ENCODE peak calls at places on chromosomes 1 and 21, in ten cellular contexts. B, H, U, I, V, L, C, G, Y and P are unnamed samples.

GRCh38 chr1:209899948-209900347 is 38.1 kb upstream of the SYT14 start:
- DNase-seq in L (no peak), G (no peak), C (no peak), B (peak), V (peak), I (no peak), Y (peak), U (peak), H (peak), P (peak)

GRCh38 chr1:214941061-214941460 is 141.5 kb upstream of the KCNK2 start:
- DNase-seq in B (no peak), G (no peak), L (no peak), I (no peak), U (no peak), Y (no peak), H (no peak), C (no peak), V (no peak), P (no peak)

GRCh38 chr1:30950053-30950452 is 41.5 kb upstream of the SDC3 start:
- DNase-seq in B (no peak), G (no peak), L (no peak), C (no peak), H (no peak), U (no peak), Y (no peak), V (no peak), I (no peak), P (no peak)

GRCh38 chr1:27906764-27907163 is 28.0 kb upstream of the SMPDL3B start:
- DNase-seq in G (no peak), B (no peak), L (no peak), C (no peak), U (no peak), Y (no peak), V (no peak), I (no peak), H (no peak), P (no peak)

GRCh38 chr1:2232916-2233438 is 4.9 kb downstream of the SKI start:
- DNase-seq in U (no peak), Y (peak), B (no peak), V (peak), G (no peak), C (no peak), H (peak), I (no peak), L (no peak), P (no peak)

GRCh38 chr21:43972850-43973633 is 39.1 kb upstream of the TRAPPC10 start:
- DNase-seq in I (no peak), H (no peak), B (no peak), V (no peak), C (peak), Y (no peak), G (no peak), L (no peak), U (no peak), P (peak)

GRCh38 chr1:45647248-45648021 is 23.6 kb upstream of the CCDC17 start:
- DNase-seq in C (no peak), I (no peak), B (no peak), H (no peak), U (no peak), Y (peak), G (no peak), L (no peak), V (peak), P (no peak)

GRCh38 chr1:234606731-234607090 is 3.3 kb downstream of the IRF2BP2 start:
- DNase-seq in L (no peak), V (no peak), B (no peak), H (no peak), I (no peak), C (no peak), U (no peak), Y (no peak), G (no peak), P (no peak)

GRCh38 chr1:19341201-19342076 is 29.3 kb downstream of the SLC66A1 start:
- DNase-seq in V (peak), L (no peak), Y (peak), C (peak), B (peak), U (peak), H (peak), G (peak), I (peak), P (peak)

GRCh38 chr1:214460304-214460916 is 91.0 kb downstream of the PTPN14 start:
- DNase-seq in G (no peak), L (no peak), I (no peak), C (no peak), V (peak), U (no peak), Y (no peak), B (no peak), H (peak), P (no peak)

GRCh38 chr1:185674201-185674600 is 60.0 kb upstream of the HMCN1 start:
- DNase-seq in I (no peak), B (no peak), G (no peak), U (no peak), C (no peak), L (no peak), V (peak), H (no peak), Y (no peak), P (no peak)

GRCh38 chr1:14571810-14572767 is 26.4 kb upstream of the KAZN start:
- DNase-seq in C (no peak), Y (no peak), U (peak), H (peak), G (no peak), I (no peak), V (no peak), L (no peak), B (no peak), P (peak)

GRCh38 chr21:42561742-42562141 is 48.1 kb downstream of the SLC37A1 start:
- DNase-seq in I (no peak), B (no peak), U (peak), C (peak), V (no peak), L (no peak), H (no peak), Y (no peak), G (peak), P (no peak)

GRCh38 chr1:218496561-218496960 is 151.4 kb downstream of the TGFB2 start:
- DNase-seq in Y (no peak), V (peak), C (no peak), I (no peak), U (no peak), G (no peak), L (no peak), H (no peak), B (peak), P (no peak)

GRCh38 chr1:157551694-157552693 is at the start of gene FCRL5:
- DNase-seq in H (no peak), U (no peak), B (no peak), Y (no peak), I (no peak), L (no peak), C (no peak), V (no peak), G (no peak), P (no peak)

GRCh38 chr1:176801553-176802020 is 338.6 kb downstream of the PAPPA2 start:
- DNase-seq in V (no peak), Y (no peak), I (no peak), G (no peak), U (no peak), B (no peak), C (no peak), H (no peak), L (no peak), P (no peak)

GRCh38 chr1:23370744-23371710 is 1.4 kb upstream of the ZNF436 start:
- DNase-seq in B (no peak), H (peak), Y (no peak), C (no peak), I (no peak), L (no peak), G (no peak), V (peak), U (no peak), P (peak)

GRCh38 chr1:100298512-100298911 is 32.5 kb downstream of the RTCA start:
- DNase-seq in I (no peak), Y (no peak), C (no peak), H (peak), V (peak), L (no peak), G (no peak), B (no peak), U (no peak), P (peak)

GRCh38 chr1:20466231-20466630 is 19.8 kb downstream of the CAMK2N1 start:
- DNase-seq in B (no peak), L (no peak), H (no peak), G (no peak), U (no peak), V (no peak), C (no peak), I (no peak), Y (no peak), P (no peak)

GRCh38 chr1:204411451-204412245 is at the start of gene PPP1R15B:
- DNase-seq in U (peak), V (peak), G (peak), H (peak), L (peak), I (peak), B (peak), Y (peak), C (peak), P (peak)

GRCh38 chr1:6463120-6463412 is 2.9 kb downstream of the TNFRSF25 start:
- DNase-seq in B (no peak), C (no peak), H (no peak), L (no peak), G (no peak), Y (no peak), U (no peak), I (no peak), V (no peak), P (no peak)

GRCh38 chr1:6462412-6463119 is 3.4 kb downstream of the TNFRSF25 start:
- DNase-seq in C (no peak), Y (no peak), V (no peak), G (no peak), L (no peak), H (no peak), U (no peak), I (no peak), B (no peak), P (no peak)

GRCh38 chr1:6460349-6461236 is 5.4 kb downstream of the TNFRSF25 start:
- DNase-seq in V (no peak), H (no peak), B (no peak), C (no peak), U (peak), L (no peak), G (peak), I (no peak), Y (no peak), P (no peak)

GRCh38 chr1:6461237-6461530 is 4.8 kb downstream of the TNFRSF25 start:
- DNase-seq in V (no peak), I (no peak), L (no peak), C (no peak), G (no peak), H (no peak), Y (no peak), B (no peak), U (no peak), P (no peak)

GRCh38 chr1:6461538-6462411 is 4.2 kb downstream of the TNFRSF25 start:
- DNase-seq in Y (no peak), U (no peak), B (no peak), I (no peak), L (no peak), V (no peak), H (no peak), G (no peak), C (no peak), P (no peak)
- TF ChIP-seq POLR2AphosphoS5 in Y (no peak), U (no peak), B (peak), I (no peak), L (no peak), V (no peak), H (peak), G (no peak), C (no peak), P (no peak)

DNA sequence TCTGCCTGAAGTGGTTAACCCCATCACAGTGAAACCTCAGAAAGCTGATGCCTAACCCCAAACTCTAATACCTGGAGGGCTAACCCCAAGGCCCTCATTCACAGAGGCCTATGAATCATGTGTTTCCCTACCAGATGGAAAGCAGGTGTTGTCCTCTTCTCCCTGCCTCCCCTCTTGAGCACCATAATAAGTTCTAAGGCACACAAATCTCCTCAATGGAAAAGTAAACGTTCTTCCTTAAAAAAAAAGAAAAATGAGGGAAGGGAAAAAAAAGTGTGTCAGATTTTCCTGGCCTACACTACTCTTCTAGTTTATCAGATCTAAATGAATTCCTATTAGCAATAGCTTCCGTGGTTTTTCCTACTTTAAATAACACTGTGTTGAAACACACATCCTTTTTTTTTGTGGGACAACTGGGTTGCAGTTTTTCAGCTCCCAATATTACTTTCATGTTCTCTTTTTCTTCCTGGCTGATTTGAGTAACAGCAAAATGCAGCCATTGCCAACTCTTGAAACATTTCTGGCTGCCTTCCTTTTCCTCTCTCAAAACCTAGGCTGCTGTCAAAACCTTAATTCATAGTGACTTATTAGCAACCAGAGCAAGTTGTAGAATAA is 43.2 kb downstream of the SLC44A3 start:
- DNase-seq in I (no peak), C (no peak), U (no peak), H (no peak), Y (no peak), V (peak), B (peak), L (no peak), G (no peak), P (no peak)
- TF ChIP-seq POLR2AphosphoS5 in I (no peak), C (no peak), U (no peak), H (no peak), Y (no peak), V (peak), B (no peak), L (peak), G (no peak), P (no peak)

GRCh38 chr1:74699331-74699730 is 25.7 kb upstream of the ERICH3 start:
- DNase-seq in C (no peak), G (no peak), V (no peak), Y (no peak), U (no peak), I (no peak), L (no peak), B (no peak), H (no peak), P (no peak)

GRCh38 chr1:74693473-74693872 is 19.9 kb upstream of the ERICH3 start:
- DNase-seq in B (no peak), L (no peak), Y (no peak), C (no peak), V (no peak), H (no peak), U (no peak), G (no peak), I (no peak), P (no peak)

GRCh38 chr1:74703386-74704182 is 29.3 kb downstream of the CRYZ start:
- DNase-seq in U (no peak), I (no peak), V (no peak), L (no peak), B (no peak), G (no peak), H (no peak), C (peak), Y (no peak), P (no peak)

DNA sequence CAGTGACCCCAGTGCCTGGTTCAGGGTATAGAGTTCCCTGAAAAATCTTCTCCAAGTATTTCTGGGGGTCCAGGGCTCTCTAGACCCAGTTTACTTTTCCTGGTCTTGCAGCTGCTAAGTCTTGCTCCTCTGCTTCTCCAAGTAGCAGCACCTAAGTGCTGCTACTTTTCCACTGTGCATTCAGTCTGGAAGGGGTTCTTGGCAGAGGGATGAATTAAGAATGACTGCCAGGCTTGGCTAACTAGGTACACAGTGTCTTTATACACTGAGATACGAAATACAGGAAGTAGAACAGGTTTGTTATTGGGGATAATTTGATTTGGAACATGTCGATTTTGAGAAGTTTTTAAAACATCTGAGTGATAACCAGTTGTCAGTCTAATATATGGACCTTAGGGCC is 24.2 kb upstream of the ERICH3 start:
- DNase-seq in G (no peak), B (no peak), Y (no peak), C (no peak), H (no peak), U (no peak), L (no peak), I (no peak), V (no peak), P (no peak)
- TF ChIP-seq POLR2AphosphoS5 in G (no peak), B (no peak), Y (no peak), C (no peak), H (no peak), U (no peak), L (no peak), I (no peak), V (no peak), P (no peak)

GRCh38 chr1:43527111-43527878 is 3.4 kb upstream of the PTPRF start:
- DNase-seq in L (no peak), H (no peak), V (no peak), U (no peak), I (no peak), C (peak), B (no peak), Y (no peak), G (no peak), P (no peak)

GRCh38 chr1:43522431-43522775 is 8.3 kb upstream of the PTPRF start:
- DNase-seq in V (no peak), Y (no peak), L (no peak), U (no peak), C (no peak), H (no peak), I (no peak), B (no peak), G (no peak), P (no peak)

GRCh38 chr1:43525995-43526394 is 4.7 kb upstream of the PTPRF start:
- DNase-seq in B (peak), U (no peak), I (no peak), L (no peak), G (no peak), C (peak), H (no peak), V (no peak), Y (no peak), P (no peak)

GRCh38 chr1:43522776-43523480 is 7.8 kb upstream of the PTPRF start:
- DNase-seq in L (no peak), H (no peak), C (peak), U (no peak), V (no peak), I (no peak), G (no peak), Y (no peak), B (peak), P (no peak)

DNA sequence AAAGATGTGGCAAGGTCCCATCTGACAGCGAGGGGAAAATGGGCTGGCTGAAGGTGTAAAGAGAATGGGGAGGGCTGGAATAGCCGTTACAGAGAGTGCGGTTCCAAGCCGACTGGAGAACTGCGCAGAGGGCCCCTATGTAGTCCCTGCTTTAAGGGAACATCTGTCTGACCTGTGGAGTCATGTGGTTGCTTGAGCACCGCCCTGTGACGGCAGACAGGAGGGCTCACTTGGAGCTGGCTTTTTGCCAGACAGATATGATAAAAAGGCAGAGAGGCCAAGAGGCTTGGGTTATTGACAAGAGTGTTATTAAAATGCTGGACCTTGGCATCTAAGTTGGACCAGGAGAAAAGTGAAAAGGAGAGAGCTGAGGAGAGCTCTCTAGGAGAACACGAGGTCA is 5.9 kb upstream of the PTPRF start:
- DNase-seq in B (no peak), C (peak), G (no peak), L (no peak), Y (no peak), I (no peak), V (no peak), U (no peak), H (no peak), P (no peak)
- TF ChIP-seq POLR2AphosphoS5 in B (no peak), C (no peak), G (no peak), L (no peak), Y (no peak), I (no peak), V (no peak), U (no peak), H (no peak), P (no peak)

GRCh38 chr1:94048413-94049164 is 72.4 kb downstream of the ABCA4 start:
- DNase-seq in G (no peak), U (no peak), B (no peak), C (no peak), Y (no peak), V (peak), H (peak), I (no peak), L (no peak), P (no peak)
- TF ChIP-seq POLR2AphosphoS5 in G (no peak), U (no peak), B (no peak), C (peak), Y (no peak), V (peak), H (no peak), I (no peak), L (peak), P (no peak)

GRCh38 chr1:43367904-43368645 is at the start of gene ELOVL1:
- DNase-seq in B (peak), G (peak), V (peak), U (peak), H (peak), L (no peak), I (no peak), C (peak), Y (peak), P (peak)
- TF ChIP-seq POLR2AphosphoS5 in B (peak), G (peak), V (peak), U (peak), H (peak), L (no peak), I (peak), C (peak), Y (peak), P (peak)

DNA sequence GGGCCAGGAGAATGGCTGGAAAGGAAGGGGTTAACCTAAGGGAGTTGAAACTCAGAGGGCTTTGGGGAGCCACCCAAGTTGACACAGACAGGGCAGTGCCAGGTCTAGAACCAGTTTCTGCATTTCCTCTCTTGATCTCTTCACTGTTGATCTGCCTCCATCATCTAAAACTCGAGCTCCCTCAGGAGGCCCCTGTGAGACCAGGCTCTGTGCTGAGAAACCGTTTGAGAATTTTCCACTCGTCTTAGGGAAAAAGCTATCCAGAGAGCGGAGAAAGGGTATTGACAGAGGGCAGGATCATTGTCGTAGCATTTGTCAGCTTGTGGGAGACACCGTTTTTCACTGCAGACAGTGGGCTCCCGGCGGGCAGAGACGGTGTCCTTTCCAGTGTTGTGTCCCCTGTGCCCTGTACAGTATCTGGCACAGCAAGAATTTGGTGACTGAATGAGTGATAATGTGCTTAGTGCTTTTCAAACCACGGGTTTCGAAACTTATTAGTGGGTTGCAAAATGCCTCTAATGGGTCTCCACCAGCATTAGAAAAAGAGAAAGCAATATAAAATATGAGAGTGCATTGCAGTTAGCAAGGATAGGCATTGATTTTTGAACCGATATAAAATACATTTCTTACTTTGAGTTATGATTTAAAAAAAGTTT is 31.1 kb downstream of the PROK1 start:
- DNase-seq in B (no peak), Y (no peak), V (no peak), L (no peak), I (no peak), H (peak), G (no peak), U (no peak), C (no peak), P (no peak)
- TF ChIP-seq POLR2AphosphoS5 in B (no peak), Y (no peak), V (no peak), L (no peak), I (no peak), H (no peak), G (no peak), U (no peak), C (no peak), P (no peak)